ENCODE peak calls at places on chromosomes 3 and 15, in five cellular contexts. D, T, J, R and O are unnamed samples.

GRCh38 chr3:58414538-58415197 is 19.0 kb downstream of the PDHB start:
- DNase-seq in D (peak; percentile 48), T (no peak), J (peak; percentile 48), R (peak; percentile 44), O (peak; percentile 36)

GRCh38 chr3:153614131-153614530 is 452.1 kb downstream of the RAP2B start:
- DNase-seq in D (no peak), T (no peak), J (no peak), R (no peak), O (no peak)

GRCh38 chr3:105473521-105474223 is 107.0 kb downstream of the ALCAM start:
- DNase-seq in D (peak; percentile 29), T (no peak), J (no peak), R (no peak), O (no peak)

GRCh38 chr15:69410290-69410874 is 3.8 kb upstream of the KIF23 start:
- DNase-seq in D (peak; percentile 80), T (no peak), J (no peak), R (peak; percentile 22), O (peak; percentile 2)

GRCh38 chr3:23241256-23241655 is 38.1 kb downstream of the UBE2E2 start:
- DNase-seq in D (no peak), T (no peak), J (no peak), R (no peak), O (no peak)

GRCh38 chr3:107870096-107870495 is 220.7 kb downstream of the CD47 start:
- DNase-seq in D (no peak), T (no peak), J (no peak), R (no peak), O (no peak)

GRCh38 chr3:55042591-55042990 is 114.7 kb upstream of the LRTM1 start:
- DNase-seq in D (peak; percentile 2), T (no peak), J (no peak), R (no peak), O (no peak)

GRCh38 chr15:40365016-40365415 is 7.0 kb downstream of the DISP2 start:
- DNase-seq in D (no peak), T (no peak), J (no peak), R (no peak), O (no peak)